ENCODE peak calls at places on chromosomes 12 and 14, in six cellular contexts. J is choroid plexus epithelial cell, D is GM13977, M is lower leg skin, B is body of pancreas, T is Calu3. P is an unnamed sample.

GRCh38 chr12:110687770-110688169 is 1.1 kb downstream of the HVCN1 start:
- DNase-seq in T (no peak), B (no peak), D (no peak), J (no peak), M (no peak), P (no peak)

GRCh38 chr12:99029502-99030271 is 384.6 kb downstream of the APAF1 start:
- DNase-seq in B (peak; percentile 84), D (no peak), T (no peak), M (no peak), J (no peak), P (no peak)

GRCh38 chr14:36716614-36717184 is 55.0 kb downstream of the PAX9 start:
- DNase-seq in J (no peak), T (no peak), M (no peak), D (no peak), B (no peak), P (no peak)

GRCh38 chr14:100677152-100677924 is 49.4 kb upstream of the DLK1 start:
- DNase-seq in J (peak; percentile 46), B (no peak), T (no peak), M (no peak), D (no peak), P (no peak)

GRCh38 chr14:89912667-89913211 is 41.8 kb downstream of the EFCAB11 start:
- DNase-seq in J (peak; percentile 98), D (no peak), B (peak; percentile 20), M (no peak), T (peak; percentile 16), P (no peak)

GRCh38 chr14:100056964-100057817 is 8.0 kb upstream of the EVL start:
- DNase-seq in T (no peak), B (no peak), D (peak; percentile 69), J (peak; percentile 81), M (no peak), P (no peak)

GRCh38 chr12:69330475-69331473 is 17.4 kb upstream of the LYZ start:
- DNase-seq in J (peak; percentile 18), T (peak; percentile 49), D (peak; percentile 26), B (peak; percentile 86), M (peak; percentile 87), P (peak; percentile 33)

GRCh38 chr12:108193922-108194321 is 64.8 kb downstream of the WSCD2 start:
- DNase-seq in T (peak; percentile 49), M (no peak), D (peak; percentile 71), B (peak; percentile 18), J (peak; percentile 46), P (no peak)

GRCh38 chr14:56422703-56423213 is 156.8 kb upstream of the TMEM260 start:
- DNase-seq in B (peak; percentile 87), D (peak; percentile 40), T (peak; percentile 35), J (peak; percentile 90), M (peak; percentile 78), P (no peak)

GRCh38 chr12:63846249-63846967 is 1.9 kb downstream of the SRGAP1 start:
- DNase-seq in T (peak; percentile 43), M (no peak), B (no peak), D (no peak), J (no peak), P (no peak)

GRCh38 chr14:51993274-51993673 is 3.9 kb downstream of the RTRAF start:
- DNase-seq in J (no peak), D (no peak), M (no peak), T (no peak), B (no peak), P (no peak)

GRCh38 chr12:41106315-41106714 is 81.8 kb upstream of the PDZRN4 start:
- DNase-seq in M (no peak), T (no peak), D (no peak), J (no peak), B (no peak), P (no peak)

GRCh38 chr12:43284441-43284840 is 267.6 kb downstream of the ADAMTS20 start:
- DNase-seq in B (no peak), T (no peak), D (no peak), J (peak; percentile 48), M (no peak), P (no peak)

GRCh38 chr12:120079352-120080042 is 37.1 kb downstream of the RAB35 start:
- DNase-seq in T (peak; percentile 29), B (no peak), J (no peak), D (no peak), M (peak; percentile 80), P (no peak)

GRCh38 chr12:116442981-116443380 is 116.2 kb upstream of the MAP1LC3B2 start:
- DNase-seq in B (peak; percentile 20), J (peak; percentile 42), M (no peak), T (no peak), D (no peak), P (no peak)

GRCh38 chr12:3294481-3294911 is 196.5 kb upstream of the PRMT8 start:
- DNase-seq in J (no peak), D (no peak), M (no peak), T (no peak), B (peak; percentile 32), P (no peak)

GRCh38 chr12:50220357-50221061 is 53.3 kb upstream of the CERS5 start:
- DNase-seq in M (no peak), J (peak; percentile 82), T (no peak), B (no peak), D (peak; percentile 58), P (no peak)

GRCh38 chr14:75518625-75519024 is 3.6 kb upstream of the BATF start:
- DNase-seq in D (peak; percentile 32), M (no peak), B (no peak), T (no peak), J (peak; percentile 38), P (no peak)

GRCh38 chr14:55332654-55333570 is 61.7 kb downstream of the FBXO34 start:
- DNase-seq in J (peak; percentile 47), B (no peak), D (no peak), T (no peak), M (no peak), P (no peak)

GRCh38 chr14:55194656-55195355 is 3.4 kb upstream of the DLGAP5 start:
- DNase-seq in D (no peak), T (no peak), B (no peak), J (no peak), M (no peak), P (no peak)

GRCh38 chr12:47854531-47854930 is 34.8 kb upstream of the HDAC7 start:
- DNase-seq in M (no peak), D (no peak), T (no peak), J (no peak), B (no peak), P (no peak)

GRCh38 chr14:28742171-28742846 is 24.3 kb upstream of the FOXG1 start:
- DNase-seq in T (no peak), D (no peak), B (no peak), J (no peak), M (no peak), P (no peak)

DNA sequence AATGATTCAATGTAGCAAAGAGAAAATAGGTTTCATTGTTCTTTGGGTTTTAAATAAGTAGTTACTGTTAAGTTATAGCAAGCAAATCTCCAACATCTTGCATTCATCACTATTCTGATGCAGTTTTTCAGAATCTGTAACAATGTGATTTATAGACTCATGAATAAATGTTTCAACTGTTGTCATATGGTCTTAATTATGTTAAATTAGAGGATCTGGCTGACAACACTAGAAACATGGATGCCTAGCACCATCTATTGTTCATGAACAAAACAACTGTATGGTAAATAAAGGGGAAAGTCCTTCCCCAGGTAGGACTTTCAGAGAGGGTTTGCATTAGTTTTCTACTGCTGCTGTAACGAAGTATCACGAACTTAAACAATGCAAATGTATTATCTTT is 167.9 kb downstream of the BCAT1 start:
- DNase-seq in J (peak; percentile 42), D (peak; percentile 13), M (no peak), T (no peak), B (no peak), P (no peak)
- TF ChIP-seq CTCF in J (peak; percentile 32), D (peak; percentile 34), M (no peak), T (no peak), B (no peak), P (no peak)

GRCh38 chr14:60796434-60796833 is 61.9 kb downstream of the MNAT1 start:
- DNase-seq in T (no peak), M (no peak), B (no peak), D (no peak), J (no peak), P (no peak)

GRCh38 chr14:60805881-60806569 is 71.5 kb downstream of the MNAT1 start:
- DNase-seq in D (no peak), J (peak; percentile 57), B (no peak), M (no peak), T (no peak), P (no peak)

GRCh38 chr14:60803871-60804270 is 69.3 kb downstream of the MNAT1 start:
- DNase-seq in J (no peak), D (no peak), M (no peak), B (no peak), T (no peak), P (no peak)

GRCh38 chr14:60800409-60800808 is 65.8 kb downstream of the MNAT1 start:
- DNase-seq in T (no peak), J (no peak), B (no peak), D (no peak), M (no peak), P (no peak)
- TF ChIP-seq CTCF in T (no peak), J (no peak), B (no peak), D (no peak), M (no peak), P (no peak)

DNA sequence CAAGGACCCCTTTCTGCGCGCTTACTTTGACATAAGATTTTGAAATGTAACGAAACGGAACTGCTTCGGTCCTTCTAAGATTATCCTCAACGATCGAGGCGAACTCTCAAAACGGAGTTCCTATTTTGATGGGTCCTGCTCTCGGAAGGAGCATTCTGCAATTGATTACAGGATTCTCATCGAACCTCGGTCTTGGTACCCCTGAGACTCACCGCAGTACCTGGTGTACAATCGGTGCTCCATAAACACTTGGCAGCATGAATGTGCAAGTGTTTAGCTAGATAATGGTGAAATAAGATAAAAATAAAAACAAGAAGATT is 530 bp upstream of the NEMF start:
- DNase-seq in B (no peak), M (no peak), D (no peak), J (no peak), T (no peak), P (no peak)
- TF ChIP-seq CTCF in B (no peak), M (no peak), D (no peak), J (no peak), T (peak; percentile 21), P (no peak)

DNA sequence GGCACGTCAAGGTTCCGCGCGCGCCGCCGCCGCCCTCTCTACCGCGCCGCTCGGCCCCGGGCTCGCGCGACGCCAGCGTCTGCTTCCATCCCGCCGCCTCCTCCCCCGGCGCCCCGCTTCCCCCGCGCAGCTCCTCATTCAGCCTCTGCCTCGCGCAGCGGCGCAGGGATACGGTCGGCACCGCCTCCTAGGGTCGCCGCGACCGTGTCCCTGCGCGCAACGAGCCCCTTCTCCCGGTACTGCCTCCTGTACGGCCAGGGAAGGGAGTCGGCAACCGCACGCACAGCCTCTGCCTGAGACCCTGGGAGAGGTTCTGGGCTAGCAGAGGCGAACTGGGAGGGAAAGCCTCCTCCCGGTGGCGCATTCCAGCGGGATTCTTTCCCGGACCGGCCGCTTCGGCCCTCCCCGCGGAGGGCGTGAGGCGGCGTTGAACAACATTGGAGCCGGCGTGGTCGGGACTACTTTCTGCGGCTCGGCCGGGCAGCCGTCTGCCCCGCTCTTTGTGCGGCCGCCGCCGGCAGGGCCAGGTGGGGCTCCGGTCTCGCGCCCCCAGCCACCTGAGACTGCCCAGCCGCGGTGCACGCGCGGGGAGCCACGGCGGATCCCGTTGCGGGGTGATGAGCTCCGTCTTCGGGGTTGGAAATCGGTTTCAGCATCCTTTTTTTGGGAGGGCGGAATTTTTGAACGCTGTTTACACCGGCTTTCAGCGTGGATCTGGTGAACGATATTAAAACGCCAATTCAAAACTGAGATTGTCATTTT is at the start of gene LRP6:
- DNase-seq in M (peak; percentile 96), T (peak; percentile 92), D (peak; percentile 88), B (peak; percentile 93), J (peak; percentile 96), P (peak; percentile 68)
- TF ChIP-seq CTCF in M (no peak), T (peak; percentile 21), D (no peak), B (no peak), J (peak; percentile 1), P (no peak)